ENCODE peak calls at places on chromosomes 1 and 21, in nine cellular contexts. D is GM12878; R is prostate gland; P is MM.1S; S is aorta; C is tibial artery; U is fibroblast of lung; K is endodermal cell; Z is CD4-positive, alpha-beta memory T cell. I is an unnamed sample.

GRCh38 chr1:29925058-29925457 is 688.7 kb downstream of the PTPRU start:
- DNase-seq in D (no peak), P (no peak), Z (no peak), K (no peak), U (no peak), R (no peak), C (no peak), S (no peak), I (no peak)

GRCh38 chr1:22416555-22417454 is 34.8 kb upstream of the ZBTB40 start:
- DNase-seq in S (peak; percentile 65), K (peak; percentile 96), R (peak; percentile 74), P (peak; percentile 72), Z (peak; percentile 55), U (peak; percentile 53), C (peak; percentile 28), D (peak; percentile 19), I (peak; percentile 68)

GRCh38 chr1:147598631-147599361 is 57.5 kb downstream of the BCL9 start:
- DNase-seq in D (no peak), S (peak; percentile 69), C (peak; percentile 38), K (peak; percentile 50), Z (peak; percentile 10), R (no peak), U (peak; percentile 39), P (peak; percentile 31), I (no peak)

GRCh38 chr21:37673801-37674575 is 242.3 kb downstream of the KCNJ6 start:
- DNase-seq in C (no peak), P (no peak), D (no peak), R (no peak), U (no peak), K (peak; percentile 66), S (no peak), Z (no peak), I (no peak)

GRCh38 chr1:29945426-29945825 is 709.1 kb downstream of the PTPRU start:
- DNase-seq in D (no peak), C (no peak), S (no peak), K (no peak), Z (no peak), R (no peak), P (no peak), U (no peak), I (no peak)

GRCh38 chr1:99782920-99783319 is 16.5 kb upstream of the FRRS1 start:
- DNase-seq in U (no peak), R (no peak), S (no peak), K (no peak), D (no peak), Z (no peak), C (no peak), P (no peak), I (no peak)

GRCh38 chr21:37257526-37257966 is 9.6 kb downstream of the VPS26C start:
- DNase-seq in U (peak; percentile 33), S (no peak), D (no peak), K (no peak), C (no peak), P (no peak), R (peak; percentile 6), Z (peak; percentile 21), I (no peak)

GRCh38 chr1:32101233-32101681 is 6.6 kb upstream of the KPNA6 start:
- DNase-seq in C (no peak), P (no peak), R (no peak), Z (no peak), S (no peak), K (no peak), D (no peak), U (peak; percentile 66), I (no peak)

GRCh38 chr21:17708541-17709265 is 96.0 kb upstream of the BTG3 start:
- DNase-seq in D (no peak), K (no peak), C (no peak), P (no peak), Z (no peak), R (no peak), U (no peak), S (no peak), I (no peak)

GRCh38 chr1:53704804-53705445 is 34.0 kb downstream of the GLIS1 start:
- DNase-seq in P (no peak), U (no peak), R (no peak), K (peak; percentile 52), Z (no peak), S (no peak), D (no peak), C (no peak), I (no peak)

GRCh38 chr1:54227091-54227602 is 27.2 kb downstream of the MRPL37 start:
- DNase-seq in K (peak; percentile 51), D (no peak), R (no peak), Z (no peak), U (peak; percentile 75), S (peak; percentile 83), C (peak; percentile 63), P (no peak), I (no peak)

GRCh38 chr1:26190373-26190987 is at the start of gene CATSPER4:
- DNase-seq in S (no peak), P (no peak), R (no peak), U (peak; percentile 10), C (no peak), D (no peak), Z (peak; percentile 19), K (peak; percentile 96), I (no peak)

GRCh38 chr1:19426294-19427086 is 58.8 kb downstream of the CAPZB start:
- DNase-seq in K (no peak), D (no peak), U (no peak), P (no peak), Z (no peak), C (peak; percentile 62), R (no peak), S (no peak), I (no peak)

GRCh38 chr1:157201767-157202166 is 63.6 kb upstream of the ETV3 start:
- DNase-seq in U (no peak), Z (no peak), S (no peak), D (no peak), P (no peak), C (no peak), R (no peak), K (peak; percentile 19), I (no peak)

GRCh38 chr21:15051652-15052554 is 12.9 kb downstream of the NRIP1 start:
- DNase-seq in U (peak; percentile 66), R (no peak), K (no peak), Z (no peak), C (no peak), S (no peak), D (no peak), P (no peak), I (no peak)

GRCh38 chr1:234531181-234532132 is 52.5 kb upstream of the TARBP1 start:
- DNase-seq in R (peak; percentile 69), S (peak; percentile 86), Z (no peak), D (no peak), U (peak; percentile 89), P (no peak), C (peak; percentile 83), K (peak; percentile 68), I (no peak)

GRCh38 chr1:186775881-186776560 is 52.7 kb upstream of the PLA2G4A start:
- DNase-seq in S (no peak), C (no peak), K (no peak), U (peak; percentile 21), P (no peak), R (no peak), D (no peak), Z (no peak), I (no peak)

GRCh38 chr1:48555271-48555670 is 83.3 kb upstream of the SPATA6 start:
- DNase-seq in K (no peak), C (no peak), U (no peak), D (no peak), S (no peak), Z (no peak), P (no peak), R (no peak), I (no peak)

GRCh38 chr1:110308247-110308646 is 30.9 kb upstream of the RBM15 start:
- DNase-seq in P (no peak), K (no peak), U (peak; percentile 94), Z (no peak), S (no peak), C (no peak), R (no peak), D (no peak), I (no peak)

GRCh38 chr1:98315309-98315708 is 346.2 kb upstream of the SNX7 start:
- DNase-seq in D (no peak), P (no peak), R (no peak), C (no peak), K (no peak), S (no peak), U (peak; percentile 85), Z (no peak), I (no peak)

GRCh38 chr1:117048431-117049133 is 11.5 kb upstream of the TTF2 start:
- DNase-seq in P (no peak), K (no peak), D (no peak), Z (no peak), U (no peak), C (no peak), S (no peak), R (no peak), I (no peak)

GRCh38 chr1:238985312-238985711 is 401.1 kb upstream of the CHRM3 start:
- DNase-seq in Z (no peak), U (no peak), R (no peak), S (no peak), D (no peak), K (no peak), P (no peak), C (no peak), I (no peak)
- H3K9me3 ChIP-seq in Z (no peaks in the 10 kb centered on the region), U (no peaks in the 10 kb centered on the region), R (no peaks in the 10 kb centered on the region), S (no peaks in the 10 kb centered on the region), D (no peaks in the 10 kb centered on the region), K (peaks cover 7% of the 10 kb centered on the region), P (no peaks in the 10 kb centered on the region), C (no peaks in the 10 kb centered on the region), I (no peaks in the 10 kb centered on the region)

GRCh38 chr21:43188712-43189151 is 19.9 kb downstream of the CRYAA start:
- DNase-seq in Z (no peak), K (peak; percentile 33), P (no peak), S (peak; percentile 61), D (no peak), R (peak; percentile 94), C (peak; percentile 57), U (no peak), I (no peak)
- H3K4me3 ChIP-seq in Z (no peak overlapping the region), K (no peak overlapping the region), P (no peak overlapping the region), S (no peak overlapping the region), D (no peak overlapping the region), R (no peak overlapping the region), C (no peak overlapping the region), U (no peak overlapping the region), I (no peak overlapping the region)

GRCh38 chr1:35191429-35192055 is 1.4 kb downstream of the SFPQ start:
- DNase-seq in K (no peak), D (no peak), P (peak; percentile 15), R (no peak), U (no peak), Z (no peak), S (no peak), C (no peak), I (no peak)
- H3K27ac ChIP-seq in K (no peak overlapping the region), D (peak overlapping the region; percentile 94), P (peak overlapping the region; percentile 2), R (peak overlapping the region; percentile 99), U (no peak overlapping the region), Z (peak overlapping the region; percentile 91), S (no peak overlapping the region), C (peak overlapping the region; percentile 99), I (peak overlapping the region; percentile 96)

GRCh38 chr1:63423649-63424048 is 56.2 kb downstream of the ALG6 start:
- DNase-seq in U (no peak), Z (no peak), K (no peak), C (no peak), R (no peak), P (no peak), S (no peak), D (no peak), I (no peak)

GRCh38 chr1:63435136-63435535 is 67.7 kb downstream of the ALG6 start:
- DNase-seq in D (no peak), C (no peak), S (no peak), K (no peak), R (no peak), Z (no peak), P (no peak), U (no peak), I (no peak)

GRCh38 chr1:63429281-63429680 is 61.9 kb downstream of the ALG6 start:
- DNase-seq in D (no peak), U (no peak), S (no peak), K (no peak), C (no peak), P (no peak), Z (no peak), R (no peak), I (no peak)
- H3K9me3 ChIP-seq in D (peaks cover 3% of the 10 kb centered on the region), U (no peaks in the 10 kb centered on the region), S (no peaks in the 10 kb centered on the region), K (peaks cover 28% of the 10 kb centered on the region), C (no peaks in the 10 kb centered on the region), P (no peaks in the 10 kb centered on the region), Z (no peaks in the 10 kb centered on the region), R (no peaks in the 10 kb centered on the region), I (no peaks in the 10 kb centered on the region)

I was measured in CD8-positive, alpha-beta memory T cell.